ENCODE peak calls at places on chromosomes 3 and 15, in five cellular contexts. One of them, this sample, is unnamed.

GRCh38 chr3:58659051-58659675 is 7.4 kb downstream of the FAM3D start:
- DNase-seq in IMR-90: peak
- DNase-seq in cardiac fibroblast: peak
- DNase-seq in psoas muscle: no peak
- DNase-seq in brain microvascular endothelial cell: peak
- DNase-seq in this sample: no peak

GRCh38 chr15:82697735-82698407 is 11.8 kb downstream of the AP3B2 start:
- DNase-seq in IMR-90: no peak
- DNase-seq in cardiac fibroblast: no peak
- DNase-seq in psoas muscle: no peak
- DNase-seq in brain microvascular endothelial cell: no peak
- DNase-seq in this sample: no peak

GRCh38 chr3:16290007-16290826 is 25.2 kb downstream of the OXNAD1 start:
- DNase-seq in IMR-90: peak
- DNase-seq in cardiac fibroblast: peak
- DNase-seq in psoas muscle: no peak
- DNase-seq in brain microvascular endothelial cell: peak
- DNase-seq in this sample: peak

GRCh38 chr3:21152555-21152954 is 598.5 kb downstream of the ZNF385D start:
- DNase-seq in IMR-90: no peak
- DNase-seq in cardiac fibroblast: no peak
- DNase-seq in psoas muscle: no peak
- DNase-seq in brain microvascular endothelial cell: no peak
- DNase-seq in this sample: no peak

GRCh38 chr3:163218336-163218735 is 1721.7 kb downstream of the OTOL1 start:
- DNase-seq in IMR-90: no peak
- DNase-seq in cardiac fibroblast: no peak
- DNase-seq in psoas muscle: no peak
- DNase-seq in brain microvascular endothelial cell: no peak
- DNase-seq in this sample: no peak

GRCh38 chr3:62100233-62100989 is 272.9 kb downstream of the FEZF2 start:
- DNase-seq in IMR-90: no peak
- DNase-seq in cardiac fibroblast: peak
- DNase-seq in psoas muscle: no peak
- DNase-seq in brain microvascular endothelial cell: no peak
- DNase-seq in this sample: no peak

GRCh38 chr3:174862101-174862500 is 3.0 kb downstream of the NAALADL2 start:
- DNase-seq in IMR-90: no peak
- DNase-seq in cardiac fibroblast: no peak
- DNase-seq in psoas muscle: no peak
- DNase-seq in brain microvascular endothelial cell: no peak
- DNase-seq in this sample: no peak

GRCh38 chr15:101492752-101493692 is 3.5 kb upstream of the PCSK6 start:
- DNase-seq in IMR-90: no peak
- DNase-seq in cardiac fibroblast: no peak
- DNase-seq in psoas muscle: no peak
- DNase-seq in brain microvascular endothelial cell: no peak
- DNase-seq in this sample: no peak

GRCh38 chr3:43017038-43017437 is 37.9 kb downstream of the GASK1A start:
- DNase-seq in IMR-90: no peak
- DNase-seq in cardiac fibroblast: no peak
- DNase-seq in psoas muscle: no peak
- DNase-seq in brain microvascular endothelial cell: no peak
- DNase-seq in this sample: no peak

GRCh38 chr3:76859596-76859995 is 180.3 kb upstream of the ROBO2 start:
- DNase-seq in IMR-90: peak
- DNase-seq in cardiac fibroblast: no peak
- DNase-seq in psoas muscle: no peak
- DNase-seq in brain microvascular endothelial cell: peak
- DNase-seq in this sample: no peak

DNA sequence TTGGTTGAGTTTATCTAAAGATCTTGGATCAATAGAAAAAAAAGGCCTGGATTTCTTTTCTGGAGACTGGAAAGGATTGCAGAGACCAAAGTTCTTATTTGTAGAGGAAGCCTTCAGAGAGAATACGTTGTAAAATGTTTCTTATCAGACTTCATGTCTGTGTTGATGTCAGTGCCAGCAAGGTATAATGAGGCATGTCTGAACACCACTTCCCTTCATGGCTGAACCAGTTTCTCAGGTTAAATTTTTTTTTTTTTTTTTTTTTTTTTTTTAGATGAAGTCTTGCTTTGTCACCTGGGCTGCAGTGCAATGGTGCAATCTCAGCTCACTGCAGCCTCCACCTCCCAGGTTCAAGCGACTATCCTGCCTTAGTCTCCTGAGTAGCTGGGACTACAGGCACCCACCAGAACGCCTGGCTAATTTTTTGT is 17.8 kb upstream of the ZNF774 start:
- DNase-seq in IMR-90: no peak
- DNase-seq in cardiac fibroblast: no peak
- DNase-seq in psoas muscle: no peak
- DNase-seq in brain microvascular endothelial cell: no peak
- DNase-seq in this sample: no peak
- TF ChIP-seq CTCF in IMR-90: no peak
- TF ChIP-seq CTCF in cardiac fibroblast: no peak
- TF ChIP-seq CTCF in psoas muscle: no peak
- TF ChIP-seq CTCF in brain microvascular endothelial cell: no peak
- TF ChIP-seq CTCF in this sample: no peak

DNA sequence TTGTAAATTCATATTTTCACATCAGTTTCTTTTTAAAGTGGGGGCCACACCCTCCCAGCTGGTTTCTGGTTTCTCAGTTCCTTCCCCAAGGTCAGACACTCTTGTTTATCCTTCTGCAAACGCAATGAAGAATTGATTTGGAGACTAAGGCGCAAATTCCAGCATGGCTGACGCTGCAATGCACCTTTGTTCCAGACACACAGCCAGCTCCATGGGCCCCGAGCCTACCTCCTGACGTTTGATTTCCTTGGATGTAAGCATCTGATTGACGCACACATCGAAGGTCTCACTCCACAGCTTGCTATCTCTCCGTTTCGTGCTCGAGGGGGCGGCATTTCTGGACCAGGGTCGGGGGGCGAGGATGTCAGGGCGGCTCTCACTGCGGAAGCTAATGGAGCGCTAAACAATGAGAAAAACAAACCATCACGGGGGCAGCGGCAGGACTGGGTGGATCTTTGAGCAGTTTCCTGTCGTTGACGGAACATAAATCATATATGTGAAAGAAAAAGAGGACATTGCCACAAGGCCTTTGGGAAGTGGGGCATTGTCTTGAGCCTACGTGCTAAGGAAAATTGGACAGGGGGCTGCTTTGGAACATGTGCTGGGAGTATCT is 46.9 kb downstream of the ARHGEF3 start:
- DNase-seq in IMR-90: no peak
- DNase-seq in cardiac fibroblast: no peak
- DNase-seq in psoas muscle: no peak
- DNase-seq in brain microvascular endothelial cell: no peak
- DNase-seq in this sample: no peak
- H3K4me3 ChIP-seq in IMR-90: no peak
- H3K4me3 ChIP-seq in cardiac fibroblast: no peak
- H3K4me3 ChIP-seq in psoas muscle: peak
- H3K4me3 ChIP-seq in brain microvascular endothelial cell: no peak
- H3K4me3 ChIP-seq in this sample: no peak

GRCh38 chr3:8152826-8153418 is 348.7 kb upstream of the LMCD1 start:
- DNase-seq in IMR-90: no peak
- DNase-seq in cardiac fibroblast: no peak
- DNase-seq in psoas muscle: no peak
- DNase-seq in brain microvascular endothelial cell: no peak
- DNase-seq in this sample: no peak
- TF ChIP-seq CTCF in IMR-90: no peak
- TF ChIP-seq CTCF in cardiac fibroblast: no peak
- TF ChIP-seq CTCF in psoas muscle: no peak
- TF ChIP-seq CTCF in brain microvascular endothelial cell: peak
- TF ChIP-seq CTCF in this sample: no peak

GRCh38 chr3:130345487-130346079 is at the start of gene COL6A5:
- DNase-seq in IMR-90: no peak
- DNase-seq in cardiac fibroblast: peak
- DNase-seq in psoas muscle: no peak
- DNase-seq in brain microvascular endothelial cell: no peak
- DNase-seq in this sample: no peak
- H3K4me3 ChIP-seq in IMR-90: no peak
- H3K4me3 ChIP-seq in cardiac fibroblast: no peak
- H3K4me3 ChIP-seq in psoas muscle: no peak
- H3K4me3 ChIP-seq in brain microvascular endothelial cell: no peak
- H3K4me3 ChIP-seq in this sample: no peak

GRCh38 chr3:152071924-152072323 is 196.8 kb upstream of the MBNL1 start:
- DNase-seq in IMR-90: peak
- DNase-seq in cardiac fibroblast: peak
- DNase-seq in psoas muscle: no peak
- DNase-seq in brain microvascular endothelial cell: peak
- DNase-seq in this sample: no peak
- TF ChIP-seq CTCF in IMR-90: peak
- TF ChIP-seq CTCF in cardiac fibroblast: peak
- TF ChIP-seq CTCF in psoas muscle: peak
- TF ChIP-seq CTCF in brain microvascular endothelial cell: peak
- TF ChIP-seq CTCF in this sample: peak

DNA sequence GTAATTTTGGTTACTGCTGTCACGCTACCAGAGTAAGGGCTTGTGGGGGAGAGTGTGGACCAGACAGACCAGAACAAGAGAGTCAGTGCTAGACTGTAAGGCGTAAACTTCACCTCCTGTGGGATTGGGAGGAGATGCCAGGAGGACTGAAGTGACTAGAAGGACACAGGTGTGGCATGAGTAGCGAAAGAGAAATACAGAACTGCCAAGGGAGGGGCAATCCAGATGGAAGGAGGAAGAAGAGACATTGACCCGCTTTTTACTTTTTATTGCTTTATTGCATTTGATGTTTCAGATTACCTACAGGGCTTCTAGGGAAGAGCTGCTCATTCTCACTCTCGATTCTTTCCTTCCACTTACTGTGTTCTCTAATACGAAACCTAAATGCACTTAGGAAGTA is 2.1 kb downstream of the POGLUT1 start:
- DNase-seq in IMR-90: no peak
- DNase-seq in cardiac fibroblast: no peak
- DNase-seq in psoas muscle: no peak
- DNase-seq in brain microvascular endothelial cell: no peak
- DNase-seq in this sample: no peak
- H3K4me3 ChIP-seq in IMR-90: no peak
- H3K4me3 ChIP-seq in cardiac fibroblast: no peak
- H3K4me3 ChIP-seq in psoas muscle: no peak
- H3K4me3 ChIP-seq in brain microvascular endothelial cell: no peak
- H3K4me3 ChIP-seq in this sample: no peak

DNA sequence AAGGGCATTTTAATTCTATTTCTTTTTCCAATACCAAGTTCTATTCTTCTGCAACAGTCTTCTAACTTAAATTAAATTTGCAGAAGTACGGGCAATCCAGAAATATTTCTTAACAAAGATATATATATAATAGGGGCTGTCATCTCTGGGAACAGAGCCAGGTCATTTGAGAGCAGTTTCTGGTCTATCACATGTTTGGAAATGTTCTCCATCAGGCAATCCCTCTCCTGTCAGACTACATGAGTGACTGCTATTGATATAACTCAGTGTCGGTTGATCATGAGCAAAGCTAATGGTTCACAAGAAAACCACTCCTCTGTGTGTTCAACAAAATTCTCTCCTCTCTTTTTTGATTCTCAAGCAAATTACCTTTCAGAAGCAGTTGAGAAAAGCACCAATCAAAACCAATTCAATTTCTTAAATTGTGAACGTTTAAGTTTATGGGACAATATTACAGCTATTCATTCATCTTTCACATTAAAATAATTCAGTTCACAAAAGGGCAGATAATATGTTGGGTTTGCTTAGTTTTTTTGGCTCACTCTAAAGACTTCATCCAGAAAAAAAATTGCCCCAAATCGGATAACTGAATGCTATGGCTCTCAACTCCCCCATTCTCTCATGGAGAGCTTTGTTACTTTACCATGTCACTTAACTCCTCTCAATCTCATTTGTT is 152.9 kb upstream of the TGFBR2 start:
- DNase-seq in IMR-90: no peak
- DNase-seq in cardiac fibroblast: peak
- DNase-seq in psoas muscle: no peak
- DNase-seq in brain microvascular endothelial cell: peak
- DNase-seq in this sample: no peak
- TF ChIP-seq CTCF in IMR-90: no peak
- TF ChIP-seq CTCF in cardiac fibroblast: no peak
- TF ChIP-seq CTCF in psoas muscle: no peak
- TF ChIP-seq CTCF in brain microvascular endothelial cell: no peak
- TF ChIP-seq CTCF in this sample: no peak

GRCh38 chr3:11059799-11060115 is 67.2 kb downstream of the SLC6A1 start:
- DNase-seq in IMR-90: no peak
- DNase-seq in cardiac fibroblast: no peak
- DNase-seq in psoas muscle: no peak
- DNase-seq in brain microvascular endothelial cell: no peak
- DNase-seq in this sample: no peak
- H3K4me3 ChIP-seq in IMR-90: no peak
- H3K4me3 ChIP-seq in cardiac fibroblast: no peak
- H3K4me3 ChIP-seq in psoas muscle: no peak
- H3K4me3 ChIP-seq in brain microvascular endothelial cell: no peak
- H3K4me3 ChIP-seq in this sample: no peak

GRCh38 chr3:196837819-196838420 is 29.8 kb upstream of the SENP5 start:
- DNase-seq in IMR-90: peak
- DNase-seq in cardiac fibroblast: peak
- DNase-seq in psoas muscle: peak
- DNase-seq in brain microvascular endothelial cell: peak
- DNase-seq in this sample: no peak

GRCh38 chr3:196843435-196844110 is 24.1 kb upstream of the SENP5 start:
- DNase-seq in IMR-90: no peak
- DNase-seq in cardiac fibroblast: no peak
- DNase-seq in psoas muscle: no peak
- DNase-seq in brain microvascular endothelial cell: no peak
- DNase-seq in this sample: no peak

GRCh38 chr3:196842567-196843434 is 24.9 kb upstream of the SENP5 start:
- DNase-seq in IMR-90: no peak
- DNase-seq in cardiac fibroblast: peak
- DNase-seq in psoas muscle: no peak
- DNase-seq in brain microvascular endothelial cell: no peak
- DNase-seq in this sample: no peak
- TF ChIP-seq CTCF in IMR-90: no peak
- TF ChIP-seq CTCF in cardiac fibroblast: no peak
- TF ChIP-seq CTCF in psoas muscle: no peak
- TF ChIP-seq CTCF in brain microvascular endothelial cell: no peak
- TF ChIP-seq CTCF in this sample: no peak

This sample was measured in BJ.